ENCODE peak calls at places on chromosome 19, in seven cellular contexts. R is breast epithelium, U is astrocyte, G is thyroid gland, D is mucosa of descending colon, K is astrocyte of the cerebellum, M is kidney epithelial cell. O is an unnamed sample.
A peak's percentile ranks its signal among the peaks of the same experiment; 100 is the strongest.

GRCh38 chr19:8306235-8307054 is 1.7 kb downstream of the CD320 start:
- DNase-seq in U (no peak), K (no peak), R (peak; percentile 15), G (no peak), D (peak; percentile 69), M (no peak), O (no peak)

GRCh38 chr19:51407631-51408131 is 9.8 kb downstream of the SIGLEC10 start:
- DNase-seq in G (no peak), R (no peak), U (no peak), M (no peak), D (no peak), K (no peak), O (peak; percentile 26)

GRCh38 chr19:9793051-9793591 is 24.6 kb upstream of the ZNF846 start:
- DNase-seq in R (peak; percentile 59), G (peak; percentile 65), D (no peak), M (no peak), K (no peak), U (peak; percentile 39), O (no peak)

GRCh38 chr19:12580180-12580694 is 29.0 kb upstream of the ZNF564 start:
- DNase-seq in D (no peak), M (no peak), G (no peak), U (peak; percentile 76), R (no peak), K (no peak), O (peak; percentile 49)

GRCh38 chr19:13781547-13781946 is 7.3 kb downstream of the C19orf53 start:
- DNase-seq in R (peak; percentile 60), D (no peak), K (peak; percentile 45), G (peak; percentile 64), M (no peak), U (peak; percentile 91), O (peak; percentile 76)

GRCh38 chr19:1245884-1246816 is 2.2 kb upstream of the MIDN start:
- DNase-seq in R (no peak), K (no peak), M (no peak), D (peak; percentile 92), G (peak; percentile 99), U (no peak), O (no peak)

GRCh38 chr19:1239796-1240737 is 1.5 kb upstream of the ATP5F1D start:
- DNase-seq in U (peak; percentile 76), D (peak; percentile 90), R (peak; percentile 84), G (peak; percentile 89), M (no peak), K (peak; percentile 66), O (peak; percentile 82)

GRCh38 chr19:3555653-3556422 is 1.5 kb downstream of the MFSD12 start:
- DNase-seq in R (no peak), U (no peak), M (no peak), G (no peak), D (peak; percentile 54), K (no peak), O (no peak)

GRCh38 chr19:49986354-49986753 is 25.4 kb upstream of the SIGLEC11 start:
- DNase-seq in G (no peak), K (no peak), U (no peak), R (no peak), M (no peak), D (no peak), O (no peak)
- TF ChIP-seq CTCF in G (no peak), K (no peak), U (no peak), R (no peak), M (no peak), D (no peak), O (no peak)

GRCh38 chr19:23855676-23856075 is 59.0 kb upstream of the ZNF726 start:
- DNase-seq in M (no peak), G (no peak), U (no peak), R (no peak), K (no peak), D (no peak), O (no peak)
- TF ChIP-seq CTCF in M (no peak), G (no peak), U (no peak), R (no peak), K (no peak), D (no peak), O (no peak)

GRCh38 chr19:5504115-5504514 is 48.9 kb downstream of the ZNRF4 start:
- DNase-seq in U (no peak), M (no peak), K (no peak), G (no peak), D (no peak), R (no peak), O (no peak)
- TF ChIP-seq CTCF in U (no peak), M (peak; percentile 21), K (no peak), G (no peak), D (no peak), R (no peak), O (no peak)

DNA sequence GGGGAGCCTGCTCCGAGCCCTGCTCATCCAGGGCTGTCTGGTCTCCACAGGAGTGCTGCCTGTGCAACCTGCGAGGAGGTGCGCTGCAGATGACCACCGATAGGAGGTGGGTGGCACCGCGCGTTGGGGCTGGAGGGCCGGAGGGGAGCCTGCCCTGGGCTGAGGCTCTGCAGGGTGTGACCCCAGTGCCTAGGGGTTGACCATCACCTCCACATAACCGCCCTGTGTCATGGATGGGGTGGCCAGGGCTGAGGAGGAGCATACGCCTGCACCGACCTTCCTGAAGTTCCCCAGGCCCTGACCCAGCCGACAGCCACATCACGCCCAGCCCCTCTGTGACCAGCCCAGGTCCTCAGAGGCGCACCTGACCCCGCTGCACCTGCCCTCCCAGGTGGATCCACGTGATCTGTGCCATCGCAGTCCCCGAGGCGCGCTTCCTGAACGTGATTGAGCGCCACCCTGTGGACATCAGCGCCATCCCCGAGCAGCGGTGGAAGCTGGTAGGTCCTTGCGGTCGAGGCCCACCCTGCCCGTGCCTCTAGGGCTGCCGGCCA is 168.7 kb downstream of the KDM4B start:
- DNase-seq in G (no peak), U (no peak), D (no peak), K (no peak), M (no peak), R (no peak), O (no peak)
- TF ChIP-seq CTCF in G (no peak), U (no peak), D (no peak), K (peak; percentile 27), M (peak; percentile 16), R (no peak), O (no peak)

GRCh38 chr19:44776402-44777096 is 1.1 kb upstream of the CBLC start:
- DNase-seq in R (peak; percentile 83), D (peak; percentile 94), U (no peak), M (no peak), G (no peak), K (no peak), O (peak; percentile 86)
- TF ChIP-seq CTCF in R (no peak), D (no peak), U (no peak), M (no peak), G (no peak), K (no peak), O (no peak)

GRCh38 chr19:56076413-56076998 is 44.6 kb downstream of the ZNF787 start:
- DNase-seq in G (peak; percentile 59), M (no peak), D (no peak), U (no peak), R (no peak), K (peak; percentile 33), O (peak; percentile 60)
- TF ChIP-seq CTCF in G (peak; percentile 61), M (peak; percentile 83), D (peak; percentile 68), U (peak; percentile 83), R (peak; percentile 53), K (peak; percentile 89), O (peak; percentile 74)

GRCh38 chr19:35623327-35624010 is 5.4 kb upstream of the RBM42 start:
- DNase-seq in K (no peak), D (no peak), U (no peak), M (no peak), G (no peak), R (no peak), O (no peak)
- TF ChIP-seq CTCF in K (no peak), D (no peak), U (no peak), M (no peak), G (no peak), R (no peak), O (no peak)

DNA sequence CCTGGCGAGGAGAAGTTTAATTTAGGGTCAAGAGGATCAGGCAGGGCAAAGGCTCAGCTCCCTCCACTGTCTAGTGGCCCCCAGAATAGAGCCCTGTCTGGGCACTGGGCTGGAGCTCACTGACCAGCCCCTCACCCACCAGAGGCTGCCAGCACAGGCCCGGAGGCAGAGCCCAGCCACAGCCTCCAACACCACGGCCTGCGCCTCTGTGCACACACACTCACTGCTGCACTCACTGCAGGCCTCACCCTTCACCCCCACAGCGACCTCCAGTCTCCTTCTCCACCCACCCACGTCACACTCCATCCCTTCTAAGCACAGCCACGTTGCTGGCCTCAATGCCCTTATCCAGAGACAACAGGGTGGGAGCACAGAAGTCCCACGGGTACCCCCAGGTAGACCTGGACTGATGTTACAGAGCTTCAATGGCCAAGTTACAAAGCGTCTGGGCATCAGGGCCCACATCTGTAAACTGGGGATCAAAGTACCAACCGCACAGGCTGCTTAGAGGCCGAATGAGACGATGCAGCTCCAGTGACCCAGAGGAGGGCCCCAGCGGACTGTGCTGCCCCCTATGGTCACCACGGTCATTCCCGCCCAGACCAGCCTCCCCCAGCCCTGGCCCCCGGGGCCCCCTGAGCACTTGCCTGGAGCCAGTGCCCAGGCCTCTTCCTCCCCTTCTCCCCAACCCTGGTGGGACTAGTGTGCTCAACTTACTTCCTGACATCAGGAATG is 4.5 kb upstream of the PRKD2 start:
- DNase-seq in D (no peak), M (no peak), U (no peak), G (no peak), K (no peak), R (no peak), O (no peak)
- TF ChIP-seq CTCF in D (no peak), M (peak; percentile 27), U (no peak), G (no peak), K (no peak), R (no peak), O (no peak)

GRCh38 chr19:31402931-31403330 is 53.7 kb upstream of the TSHZ3 start:
- DNase-seq in U (no peak), D (no peak), G (no peak), R (no peak), M (no peak), K (no peak), O (no peak)
- TF ChIP-seq CTCF in U (no peak), D (no peak), G (no peak), R (no peak), M (no peak), K (no peak), O (no peak)

GRCh38 chr19:17423429-17424208 is 3.8 kb downstream of the MVB12A start:
- DNase-seq in M (no peak), D (no peak), U (no peak), K (no peak), R (no peak), G (no peak), O (peak; percentile 64)

GRCh38 chr19:17421942-17422341 is 2.1 kb downstream of the MVB12A start:
- DNase-seq in G (no peak), R (no peak), D (no peak), K (no peak), M (no peak), U (no peak), O (no peak)

GRCh38 chr19:17420267-17420924 is 549 bp downstream of the MVB12A start:
- DNase-seq in K (no peak), U (no peak), R (peak; percentile 31), D (peak; percentile 69), G (peak; percentile 22), M (no peak), O (peak; percentile 49)

GRCh38 chr19:17429661-17430101 is 9.8 kb downstream of the MVB12A start:
- DNase-seq in U (no peak), R (no peak), D (no peak), M (no peak), K (no peak), G (peak; percentile 76), O (no peak)

GRCh38 chr19:17424743-17425365 is 5.0 kb downstream of the MVB12A start:
- DNase-seq in G (peak; percentile 35), K (no peak), R (no peak), U (no peak), D (no peak), M (no peak), O (peak; percentile 23)
- TF ChIP-seq CTCF in G (no peak), K (peak; percentile 66), R (no peak), U (peak; percentile 16), D (no peak), M (peak; percentile 77), O (peak; percentile 8)

O was measured in MCF 10A.